ENCODE peak calls at places on chromosomes 12 and 14, in nine cellular contexts. Q, R, A, P, M, L, B, E and F are unnamed samples.

GRCh38 chr12:67354322-67354721 is 85.2 kb downstream of the CAND1 start:
- DNase-seq in Q (no peak), R (no peak), A (peak), P (no peak), M (peak), L (no peak), B (no peak), E (no peak), F (no peak)

GRCh38 chr12:59570134-59570533 is 25.7 kb upstream of the SLC16A7 start:
- DNase-seq in Q (no peak), R (no peak), A (no peak), P (no peak), M (peak), L (no peak), B (no peak), E (no peak), F (no peak)

GRCh38 chr14:103155013-103155412 is 31.8 kb downstream of the TNFAIP2 start:
- DNase-seq in Q (no peak), R (no peak), A (peak), P (no peak), M (no peak), L (no peak), B (no peak), E (peak), F (peak)

GRCh38 chr12:101299346-101299745 is 19.4 kb downstream of the UTP20 start:
- DNase-seq in Q (no peak), R (no peak), A (no peak), P (no peak), M (peak), L (no peak), B (no peak), E (no peak), F (no peak)

GRCh38 chr14:103522649-103523582 is at the start of gene CKB:
- DNase-seq in Q (peak), R (peak), A (peak), P (peak), M (peak), L (no peak), B (peak), E (peak), F (peak)

GRCh38 chr12:112151766-112152541 is 26.6 kb downstream of the TRAFD1 start:
- DNase-seq in Q (no peak), R (no peak), A (no peak), P (no peak), M (no peak), L (no peak), B (no peak), E (no peak), F (no peak)

GRCh38 chr12:11768233-11768965 is 118.9 kb downstream of the ETV6 start:
- DNase-seq in Q (no peak), R (no peak), A (no peak), P (no peak), M (no peak), L (no peak), B (no peak), E (no peak), F (no peak)

GRCh38 chr14:76908834-76909233 is 82.6 kb downstream of the LRRC74A start:
- DNase-seq in Q (no peak), R (no peak), A (no peak), P (no peak), M (no peak), L (no peak), B (peak), E (no peak), F (peak)

GRCh38 chr14:105389976-105390848 is 8.1 kb upstream of the TEX22 start:
- DNase-seq in Q (no peak), R (no peak), A (no peak), P (no peak), M (no peak), L (no peak), B (no peak), E (no peak), F (no peak)

GRCh38 chr14:105139831-105140239 is 28.7 kb downstream of the JAG2 start:
- DNase-seq in Q (no peak), R (no peak), A (no peak), P (no peak), M (no peak), L (no peak), B (no peak), E (no peak), F (no peak)

GRCh38 chr14:92099802-92100201 is 6.6 kb downstream of the ATXN3 start:
- DNase-seq in Q (no peak), R (no peak), A (no peak), P (no peak), M (no peak), L (no peak), B (no peak), E (no peak), F (no peak)

GRCh38 chr14:89702151-89702936 is 252.2 kb downstream of the EFCAB11 start:
- DNase-seq in Q (no peak), R (peak), A (peak), P (no peak), M (peak), L (peak), B (no peak), E (no peak), F (no peak)

GRCh38 chr12:2490746-2491145 is 304.0 kb upstream of the FKBP4 start:
- DNase-seq in Q (no peak), R (peak), A (no peak), P (peak), M (no peak), L (no peak), B (no peak), E (no peak), F (no peak)

GRCh38 chr12:21453312-21453852 is 15.9 kb downstream of the PYROXD1 start:
- DNase-seq in Q (no peak), R (no peak), A (no peak), P (no peak), M (no peak), L (no peak), B (no peak), E (no peak), F (no peak)

GRCh38 chr14:93346926-93347721 is at the start of gene COX8C:
- DNase-seq in Q (no peak), R (no peak), A (no peak), P (no peak), M (no peak), L (no peak), B (no peak), E (no peak), F (no peak)

GRCh38 chr14:70027785-70028428 is 148.7 kb downstream of the SMOC1 start:
- DNase-seq in Q (peak), R (peak), A (peak), P (peak), M (peak), L (no peak), B (peak), E (peak), F (peak)

GRCh38 chr12:118025168-118025567 is 8.7 kb downstream of the RFC5 start:
- DNase-seq in Q (no peak), R (no peak), A (no peak), P (no peak), M (no peak), L (no peak), B (no peak), E (no peak), F (no peak)

GRCh38 chr12:122835693-122836026 is 403 bp downstream of the HIP1R start:
- DNase-seq in Q (no peak), R (peak), A (no peak), P (peak), M (no peak), L (no peak), B (peak), E (peak), F (no peak)

GRCh38 chr14:75132374-75133086 is 5.7 kb upstream of the NEK9 start:
- DNase-seq in Q (peak), R (peak), A (peak), P (peak), M (peak), L (no peak), B (peak), E (peak), F (no peak)

GRCh38 chr12:53005986-53006809 is at the start of gene EIF4B:
- DNase-seq in Q (peak), R (peak), A (peak), P (peak), M (peak), L (peak), B (peak), E (peak), F (peak)

GRCh38 chr14:26598081-26598671 is 343 bp upstream of the NOVA1 start:
- DNase-seq in Q (peak), R (peak), A (peak), P (peak), M (peak), L (peak), B (peak), E (peak), F (peak)

GRCh38 chr14:94100847-94101246 is 9.7 kb upstream of the IFI27 start:
- DNase-seq in Q (no peak), R (no peak), A (peak), P (no peak), M (peak), L (peak), B (no peak), E (no peak), F (no peak)

GRCh38 chr14:101116486-101117130 is 213.1 kb upstream of the RTL1 start:
- DNase-seq in Q (no peak), R (no peak), A (no peak), P (no peak), M (no peak), L (no peak), B (no peak), E (no peak), F (no peak)

GRCh38 chr12:98644433-98644711 is 216 bp downstream of the IKBIP start:
- DNase-seq in Q (no peak), R (peak), A (peak), P (peak), M (no peak), L (no peak), B (no peak), E (no peak), F (no peak)

GRCh38 chr12:128729628-128730121 is 94.1 kb downstream of the SLC15A4 start:
- DNase-seq in Q (no peak), R (no peak), A (no peak), P (no peak), M (no peak), L (no peak), B (no peak), E (no peak), F (no peak)

GRCh38 chr12:62631531-62632520 is 165.2 kb downstream of the MON2 start:
- DNase-seq in Q (no peak), R (peak), A (peak), P (no peak), M (peak), L (peak), B (peak), E (peak), F (peak)

GRCh38 chr12:53978477-53979356 is 4.0 kb upstream of the HOTAIR start:
- DNase-seq in Q (no peak), R (no peak), A (peak), P (no peak), M (no peak), L (no peak), B (no peak), E (no peak), F (no peak)

GRCh38 chr14:49173765-49174373 is 412.3 kb downstream of the RPS29 start:
- DNase-seq in Q (peak), R (peak), A (peak), P (peak), M (peak), L (peak), B (peak), E (peak), F (peak)

GRCh38 chr12:114911196-114911595 is 227.2 kb upstream of the TBX3 start:
- DNase-seq in Q (no peak), R (no peak), A (no peak), P (no peak), M (no peak), L (no peak), B (no peak), E (no peak), F (no peak)